ENCODE peak calls at places on chromosomes 13 and 19, in nine cellular contexts. B, S, I, C, G, H, N, K and O are unnamed samples.

GRCh38 chr19:11410682-11411081 is 8.4 kb downstream of the RGL3 start:
- DNase-seq in B (no peak), S (peak; percentile 21), I (no peak), C (peak; percentile 12), G (no peak), H (no peak), N (no peak), K (peak; percentile 11), O (peak; percentile 21)

GRCh38 chr19:46618670-46619231 is 6.1 kb downstream of the PTGIR start:
- DNase-seq in B (no peak), S (no peak), I (no peak), C (no peak), G (peak; percentile 85), H (no peak), N (no peak), K (peak; percentile 86), O (peak; percentile 73)

GRCh38 chr19:6802336-6803035 is 30.0 kb downstream of the VAV1 start:
- DNase-seq in B (peak; percentile 42), S (peak; percentile 79), I (no peak), C (no peak), G (peak; percentile 92), H (no peak), N (no peak), K (no peak), O (no peak)

GRCh38 chr19:42132030-42132628 is at the start of gene POU2F2:
- DNase-seq in B (peak; percentile 55), S (no peak), I (no peak), C (no peak), G (peak; percentile 84), H (peak; percentile 84), N (no peak), K (no peak), O (no peak)

GRCh38 chr19:5621945-5622464 is 571 bp downstream of the SAFB2 start:
- DNase-seq in B (peak; percentile 56), S (no peak), I (peak; percentile 36), C (no peak), G (peak; percentile 24), H (no peak), N (no peak), K (no peak), O (no peak)

GRCh38 chr13:29677627-29678026 is 82.1 kb upstream of the SLC7A1 start:
- DNase-seq in B (no peak), S (no peak), I (no peak), C (no peak), G (no peak), H (no peak), N (no peak), K (no peak), O (no peak)

GRCh38 chr13:30051531-30052060 is 201.2 kb upstream of the UBL3 start:
- DNase-seq in B (no peak), S (no peak), I (no peak), C (no peak), G (no peak), H (no peak), N (no peak), K (no peak), O (no peak)

GRCh38 chr19:369876-370275 is 25.3 kb upstream of the MIER2 start:
- DNase-seq in B (no peak), S (no peak), I (no peak), C (no peak), G (no peak), H (no peak), N (no peak), K (no peak), O (no peak)

GRCh38 chr19:35000647-35001501 is 751 bp downstream of the GRAMD1A start:
- DNase-seq in B (peak; percentile 50), S (peak; percentile 79), I (peak; percentile 33), C (peak; percentile 47), G (peak; percentile 77), H (peak; percentile 87), N (no peak), K (peak; percentile 50), O (peak; percentile 34)

GRCh38 chr13:27960362-27961226 is 8.5 kb downstream of the CDX2 start:
- DNase-seq in B (peak; percentile 91), S (peak; percentile 87), I (no peak), C (no peak), G (peak; percentile 45), H (peak; percentile 93), N (no peak), K (peak; percentile 31), O (peak; percentile 12)

GRCh38 chr13:98632971-98633370 is 56.1 kb upstream of the STK24 start:
- DNase-seq in B (no peak), S (no peak), I (no peak), C (peak; percentile 19), G (no peak), H (no peak), N (no peak), K (no peak), O (no peak)

DNA sequence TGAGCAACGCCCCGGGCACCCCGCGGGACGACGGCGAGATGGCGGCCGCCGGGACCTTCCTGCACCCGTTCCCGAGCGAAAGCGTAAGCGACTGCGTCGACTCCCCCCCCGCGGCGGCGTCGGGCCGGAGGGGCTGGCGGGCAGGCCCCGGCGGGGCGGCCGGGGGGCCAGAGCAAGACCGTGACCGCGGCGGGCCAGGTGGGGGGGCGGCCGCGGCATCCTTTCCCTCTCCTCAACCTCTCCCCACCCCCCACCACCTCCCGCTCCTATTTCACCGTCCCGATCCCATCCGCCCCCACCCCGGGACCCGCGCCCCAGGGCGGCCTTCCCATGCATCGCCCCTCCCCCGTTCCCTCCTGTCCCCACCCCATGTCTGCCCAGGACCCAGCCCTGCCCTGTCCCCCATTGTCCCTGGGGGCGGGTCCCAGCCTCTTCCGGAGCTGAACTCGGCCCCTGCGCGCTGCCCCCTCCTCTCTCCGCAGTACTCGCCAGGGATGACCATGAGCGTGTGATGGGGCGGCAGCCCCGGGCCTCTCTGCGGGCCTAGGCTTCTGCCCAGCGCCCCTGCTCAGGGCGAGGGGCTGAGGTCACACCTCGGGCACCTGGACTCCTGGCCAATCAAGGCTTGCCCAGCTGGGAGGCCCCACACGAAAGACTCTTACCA is 4.1 kb downstream of the ISYNA1 start:
- DNase-seq in B (no peak), S (no peak), I (peak; percentile 70), C (no peak), G (no peak), H (peak; percentile 89), N (no peak), K (no peak), O (no peak)
- H3K4me3 ChIP-seq in B (peak overlapping the region; percentile 22), S (no peak overlapping the region), I (peak overlapping the region; percentile 59), C (peak overlapping the region; percentile 31), G (peak overlapping the region; percentile 59), H (peak overlapping the region; percentile 60), N (peak overlapping the region; percentile 32), K (no peak overlapping the region), O (peak overlapping the region; percentile 29)

DNA sequence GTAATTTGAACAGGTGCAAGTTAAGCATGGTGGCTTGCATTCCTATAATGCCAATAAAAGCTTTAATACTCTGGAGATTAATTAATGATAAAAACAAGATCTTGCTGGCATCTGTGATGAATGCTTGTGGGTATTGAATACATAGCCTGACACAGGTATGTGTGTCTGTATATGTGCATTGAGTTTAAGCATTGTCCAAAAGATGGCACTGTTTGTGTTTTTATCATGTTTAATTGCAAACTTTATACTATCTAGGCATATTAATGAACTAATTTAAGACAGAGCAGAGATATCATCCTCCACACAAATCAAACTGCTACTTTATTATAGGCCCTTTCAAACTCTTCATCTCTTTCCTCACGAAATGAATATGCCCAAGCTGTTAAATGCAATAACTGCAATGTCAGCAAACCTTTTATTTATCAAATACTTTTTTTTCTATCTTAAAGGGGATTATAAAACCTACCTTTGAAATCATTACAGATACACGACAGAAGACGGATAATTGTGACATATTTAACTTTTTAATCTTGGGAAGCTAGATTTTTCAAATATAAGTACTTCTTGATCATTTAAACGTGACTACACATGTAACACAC is 86.5 kb downstream of the TNFSF11 start:
- DNase-seq in B (no peak), S (no peak), I (no peak), C (peak; percentile 30), G (no peak), H (no peak), N (no peak), K (peak; percentile 51), O (peak; percentile 12)
- TF ChIP-seq CTCF in B (no peak), S (peak; percentile 47), I (peak; percentile 34), C (peak; percentile 35), G (no peak), H (no peak), N (peak; percentile 39), K (peak; percentile 42), O (peak; percentile 46)

GRCh38 chr13:111872475-111873150 is 194.3 kb upstream of the SOX1 start:
- DNase-seq in B (no peak), S (no peak), I (no peak), C (no peak), G (no peak), H (no peak), N (no peak), K (no peak), O (no peak)

GRCh38 chr13:111873676-111874178 is 193.2 kb upstream of the SOX1 start:
- DNase-seq in B (no peak), S (no peak), I (no peak), C (no peak), G (no peak), H (no peak), N (no peak), K (no peak), O (no peak)

GRCh38 chr13:111875922-111876321 is 191.0 kb upstream of the SOX1 start:
- DNase-seq in B (no peak), S (no peak), I (no peak), C (no peak), G (no peak), H (no peak), N (no peak), K (no peak), O (no peak)

GRCh38 chr13:111876506-111876905 is 190.4 kb upstream of the SOX1 start:
- DNase-seq in B (no peak), S (no peak), I (no peak), C (no peak), G (no peak), H (no peak), N (no peak), K (no peak), O (no peak)

GRCh38 chr13:111874981-111875380 is 192.0 kb upstream of the SOX1 start:
- DNase-seq in B (no peak), S (no peak), I (no peak), C (no peak), G (no peak), H (no peak), N (no peak), K (no peak), O (no peak)
- H3K4me3 ChIP-seq in B (no peak overlapping the region), S (no peak overlapping the region), I (no peak overlapping the region), C (no peak overlapping the region), G (no peak overlapping the region), H (no peak overlapping the region), N (no peak overlapping the region), K (no peak overlapping the region), O (no peak overlapping the region)

GRCh38 chr13:85969331-85969730 is 170.1 kb upstream of the SLITRK6 start:
- DNase-seq in B (no peak), S (no peak), I (no peak), C (no peak), G (no peak), H (no peak), N (no peak), K (no peak), O (no peak)

GRCh38 chr13:85974604-85975366 is 175.6 kb upstream of the SLITRK6 start:
- DNase-seq in B (no peak), S (no peak), I (no peak), C (no peak), G (no peak), H (no peak), N (no peak), K (peak; percentile 50), O (no peak)

DNA sequence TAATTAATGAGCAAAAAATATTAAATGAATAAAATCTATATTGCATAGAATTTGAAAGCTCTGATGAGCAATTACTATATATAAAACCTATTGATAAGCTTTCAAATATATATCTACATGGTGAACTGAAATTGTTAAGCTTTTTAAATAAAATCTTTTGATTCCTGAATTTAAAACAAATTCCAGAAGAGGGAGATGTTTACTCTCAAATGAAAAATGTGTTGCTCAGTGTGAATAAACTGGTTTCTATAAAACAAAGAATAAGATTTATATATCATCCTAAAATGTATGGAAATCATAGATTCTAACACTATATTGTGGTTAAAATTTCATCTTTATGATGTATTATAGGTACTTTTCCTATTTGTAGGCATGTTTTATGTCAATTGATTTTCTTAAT is 171.5 kb upstream of the SLITRK6 start:
- DNase-seq in B (no peak), S (no peak), I (no peak), C (peak; percentile 22), G (no peak), H (no peak), N (no peak), K (peak; percentile 48), O (no peak)
- TF ChIP-seq CTCF in B (no peak), S (peak; percentile 8), I (no peak), C (no peak), G (no peak), H (no peak), N (no peak), K (peak; percentile 9), O (no peak)